ENCODE peak calls at places on chromosomes 3 and 15, in eight cellular contexts. One of them, this sample, is unnamed.

GRCh38 chr3:109772520-109772919 is 435.2 kb upstream of the DPPA4 start:
- DNase-seq in AG04450: no peak
- DNase-seq in COR-L47: no peak
- DNase-seq in iPS DF 6.9: no peak
- DNase-seq in stomach: no peak
- DNase-seq in left lung: no peak
- DNase-seq in activated T-helper 1 cell treated with Interleukin-2 at 50 U/mL for 16 hours: no peak
- DNase-seq in activated effector memory CD4-positive, alpha-beta T cell treated with anti-CD3 and anti-CD28 coated beads, Interleukin-2, amount 50 U/mL, for 16 hours: no peak
- DNase-seq in this sample: no peak

GRCh38 chr3:55720614-55721013 is 233.5 kb upstream of the WNT5A start:
- DNase-seq in COR-L47: no peak
- DNase-seq in activated T-helper 1 cell treated with Interleukin-2 at 50 U/mL for 16 hours: no peak
- DNase-seq in AG04450: no peak
- DNase-seq in activated effector memory CD4-positive, alpha-beta T cell treated with anti-CD3 and anti-CD28 coated beads, Interleukin-2, amount 50 U/mL, for 16 hours: no peak
- DNase-seq in stomach: no peak
- DNase-seq in left lung: no peak
- DNase-seq in iPS DF 6.9: no peak
- DNase-seq in this sample: peak

GRCh38 chr3:107206141-107206540 is 171.1 kb upstream of the CCDC54 start:
- DNase-seq in iPS DF 6.9: peak
- DNase-seq in activated effector memory CD4-positive, alpha-beta T cell treated with anti-CD3 and anti-CD28 coated beads, Interleukin-2, amount 50 U/mL, for 16 hours: no peak
- DNase-seq in left lung: no peak
- DNase-seq in COR-L47: peak
- DNase-seq in activated T-helper 1 cell treated with Interleukin-2 at 50 U/mL for 16 hours: no peak
- DNase-seq in stomach: no peak
- DNase-seq in AG04450: no peak
- DNase-seq in this sample: peak

GRCh38 chr15:70059476-70060213 is 38.1 kb downstream of the TLE3 start:
- DNase-seq in COR-L47: no peak
- DNase-seq in activated effector memory CD4-positive, alpha-beta T cell treated with anti-CD3 and anti-CD28 coated beads, Interleukin-2, amount 50 U/mL, for 16 hours: peak
- DNase-seq in left lung: no peak
- DNase-seq in activated T-helper 1 cell treated with Interleukin-2 at 50 U/mL for 16 hours: no peak
- DNase-seq in stomach: no peak
- DNase-seq in iPS DF 6.9: no peak
- DNase-seq in AG04450: no peak
- DNase-seq in this sample: no peak

GRCh38 chr3:88986834-88987233 is 120.6 kb upstream of the EPHA3 start:
- DNase-seq in AG04450: peak
- DNase-seq in activated T-helper 1 cell treated with Interleukin-2 at 50 U/mL for 16 hours: no peak
- DNase-seq in stomach: no peak
- DNase-seq in iPS DF 6.9: no peak
- DNase-seq in activated effector memory CD4-positive, alpha-beta T cell treated with anti-CD3 and anti-CD28 coated beads, Interleukin-2, amount 50 U/mL, for 16 hours: no peak
- DNase-seq in left lung: no peak
- DNase-seq in COR-L47: no peak
- DNase-seq in this sample: no peak

GRCh38 chr15:89412906-89413411 is 78.3 kb upstream of the POLG start:
- DNase-seq in stomach: no peak
- DNase-seq in iPS DF 6.9: no peak
- DNase-seq in activated T-helper 1 cell treated with Interleukin-2 at 50 U/mL for 16 hours: no peak
- DNase-seq in left lung: no peak
- DNase-seq in COR-L47: no peak
- DNase-seq in activated effector memory CD4-positive, alpha-beta T cell treated with anti-CD3 and anti-CD28 coated beads, Interleukin-2, amount 50 U/mL, for 16 hours: no peak
- DNase-seq in AG04450: no peak
- DNase-seq in this sample: no peak

GRCh38 chr3:70849911-70850699 is 537.7 kb upstream of the MDFIC2 start:
- DNase-seq in stomach: no peak
- DNase-seq in activated effector memory CD4-positive, alpha-beta T cell treated with anti-CD3 and anti-CD28 coated beads, Interleukin-2, amount 50 U/mL, for 16 hours: no peak
- DNase-seq in iPS DF 6.9: no peak
- DNase-seq in activated T-helper 1 cell treated with Interleukin-2 at 50 U/mL for 16 hours: no peak
- DNase-seq in COR-L47: no peak
- DNase-seq in left lung: no peak
- DNase-seq in AG04450: peak
- DNase-seq in this sample: no peak

GRCh38 chr15:76431936-76432335 is 95.4 kb downstream of the ISL2 start:
- DNase-seq in stomach: no peak
- DNase-seq in left lung: no peak
- DNase-seq in COR-L47: no peak
- DNase-seq in activated effector memory CD4-positive, alpha-beta T cell treated with anti-CD3 and anti-CD28 coated beads, Interleukin-2, amount 50 U/mL, for 16 hours: no peak
- DNase-seq in activated T-helper 1 cell treated with Interleukin-2 at 50 U/mL for 16 hours: no peak
- DNase-seq in iPS DF 6.9: no peak
- DNase-seq in AG04450: no peak
- DNase-seq in this sample: no peak